ENCODE peak calls at places on chromosomes 1 and 21, in five cellular contexts. H is fibroblast of mammary gland, M is NB4, N is astrocyte of the cerebellum, V is suprapubic skin. J is an unnamed sample.

GRCh38 chr1:12629521-12629956 is 11.5 kb upstream of the DHRS3 start:
- DNase-seq in H (no peak), M (no peak), N (no peak), V (no peak), J (no peak)

GRCh38 chr1:36384542-36385409 is 948 bp downstream of the STK40 start:
- DNase-seq in H (peak), M (peak), N (no peak), V (peak), J (no peak)

GRCh38 chr1:196271212-196271947 is 336.9 kb downstream of the KCNT2 start:
- DNase-seq in H (no peak), M (no peak), N (no peak), V (no peak), J (no peak)

GRCh38 chr1:5878938-5879337 is 113.3 kb downstream of the NPHP4 start:
- DNase-seq in H (no peak), M (no peak), N (no peak), V (no peak), J (no peak)

GRCh38 chr1:167599839-167600581 is 30.0 kb upstream of the RCSD1 start:
- DNase-seq in H (peak), M (peak), N (peak), V (no peak), J (peak)

GRCh38 chr1:13703558-13704485 is 3.8 kb downstream of the PRDM2 start:
- DNase-seq in H (no peak), M (no peak), N (no peak), V (no peak), J (no peak)

GRCh38 chr1:54413732-54414131 is 7.5 kb upstream of the SSBP3 start:
- DNase-seq in H (no peak), M (no peak), N (no peak), V (no peak), J (no peak)

GRCh38 chr1:213989740-213990472 is 2.1 kb downstream of the PROX1 start:
- DNase-seq in H (no peak), M (no peak), N (no peak), V (no peak), J (no peak)

GRCh38 chr1:242147096-242147976 is 148.4 kb upstream of the MAP1LC3C start:
- DNase-seq in H (peak), M (peak), N (peak), V (no peak), J (peak)

GRCh38 chr1:29123871-29124365 is at the start of gene TMEM200B:
- DNase-seq in H (no peak), M (no peak), N (no peak), V (no peak), J (no peak)

GRCh38 chr1:14304381-14304865 is 294.1 kb upstream of the KAZN start:
- DNase-seq in H (peak), M (no peak), N (peak), V (no peak), J (no peak)

GRCh38 chr1:21126324-21126723 is 50.4 kb downstream of the EIF4G3 start:
- DNase-seq in H (no peak), M (no peak), N (no peak), V (no peak), J (no peak)

GRCh38 chr1:229642376-229642775 is 16.3 kb downstream of the URB2 start:
- DNase-seq in H (no peak), M (no peak), N (no peak), V (peak), J (no peak)

GRCh38 chr1:46401964-46402626 is 8.0 kb downstream of the FAAH start:
- DNase-seq in H (peak), M (peak), N (peak), V (no peak), J (peak)

GRCh38 chr1:178417858-178418257 is 78.9 kb downstream of the CLEC20A start:
- DNase-seq in H (peak), M (peak), N (peak), V (no peak), J (peak)

GRCh38 chr1:40256401-40257084 is 1.5 kb upstream of the ZMPSTE24 start:
- DNase-seq in H (no peak), M (no peak), N (no peak), V (no peak), J (no peak)

GRCh38 chr21:28496517-28496916 is 496.2 kb downstream of the LTN1 start:
- DNase-seq in H (no peak), M (no peak), N (no peak), V (no peak), J (no peak)

GRCh38 chr1:241672301-241672700 is 20.2 kb downstream of the WDR64 start:
- DNase-seq in H (no peak), M (no peak), N (no peak), V (no peak), J (no peak)

GRCh38 chr1:51303751-51304196 is 26.6 kb downstream of the TTC39A start:
- DNase-seq in H (no peak), M (no peak), N (no peak), V (no peak), J (peak)

GRCh38 chr1:68104155-68104554 is 53.7 kb upstream of the DIRAS3 start:
- DNase-seq in H (peak), M (no peak), N (peak), V (no peak), J (peak)

GRCh38 chr1:53483656-53484055 is 24.5 kb downstream of the DMRTB1 start:
- DNase-seq in H (no peak), M (no peak), N (no peak), V (no peak), J (no peak)

GRCh38 chr1:216626394-216627067 is 96.7 kb downstream of the ESRRG start:
- DNase-seq in H (no peak), M (no peak), N (no peak), V (no peak), J (no peak)

GRCh38 chr21:41837756-41838297 is 41.3 kb downstream of the PRDM15 start:
- DNase-seq in H (no peak), M (no peak), N (no peak), V (peak), J (no peak)

GRCh38 chr21:41836166-41837015 is 42.8 kb downstream of the PRDM15 start:
- DNase-seq in H (no peak), M (no peak), N (no peak), V (peak), J (no peak)

GRCh38 chr21:41834252-41834925 is 44.8 kb downstream of the PRDM15 start:
- DNase-seq in H (no peak), M (no peak), N (no peak), V (peak), J (no peak)

GRCh38 chr21:41834926-41835663 is 44.0 kb downstream of the PRDM15 start:
- DNase-seq in H (no peak), M (no peak), N (no peak), V (peak), J (no peak)

GRCh38 chr21:41835711-41836154 is 43.4 kb downstream of the PRDM15 start:
- DNase-seq in H (no peak), M (no peak), N (no peak), V (peak), J (no peak)
- H3K4me3 ChIP-seq in H (no peak), M (no peak), N (no peak), V (no peak), J (no peak)

GRCh38 chr1:99538618-99538956 is 107.3 kb upstream of the PALMD start:
- DNase-seq in H (no peak), M (no peak), N (no peak), V (no peak), J (no peak)

GRCh38 chr1:99533909-99534907 is 111.7 kb upstream of the PALMD start:
- DNase-seq in H (no peak), M (no peak), N (no peak), V (no peak), J (no peak)

GRCh38 chr1:99535470-99536164 is 110.3 kb upstream of the PALMD start:
- DNase-seq in H (peak), M (no peak), N (no peak), V (no peak), J (no peak)

GRCh38 chr1:99537886-99538617 is 107.9 kb upstream of the PALMD start:
- DNase-seq in H (no peak), M (peak), N (no peak), V (no peak), J (no peak)

GRCh38 chr1:99539131-99539530 is 106.8 kb upstream of the PALMD start:
- DNase-seq in H (no peak), M (no peak), N (no peak), V (no peak), J (no peak)
- H3K4me3 ChIP-seq in H (no peak), M (no peak), N (no peak), V (no peak), J (no peak)

GRCh38 chr1:221439734-221440436 is 302.0 kb downstream of the DUSP10 start:
- DNase-seq in H (peak), M (peak), N (peak), V (no peak), J (peak)
- H3K4me3 ChIP-seq in H (no peak), M (no peak), N (no peak), V (no peak), J (no peak)

GRCh38 chr1:170067253-170067819 is 7.2 kb downstream of the KIFAP3 start:
- DNase-seq in H (no peak), M (no peak), N (no peak), V (no peak), J (peak)
- H3K4me3 ChIP-seq in H (no peak), M (no peak), N (no peak), V (no peak), J (no peak)

GRCh38 chr1:11045428-11046269 is 1.4 kb downstream of the MASP2 start:
- DNase-seq in H (no peak), M (no peak), N (no peak), V (no peak), J (no peak)
- H3K4me3 ChIP-seq in H (no peak), M (no peak), N (no peak), V (no peak), J (no peak)

GRCh38 chr21:34703566-34703965 is 34.8 kb downstream of the CLIC6 start:
- DNase-seq in H (no peak), M (no peak), N (no peak), V (no peak), J (no peak)

GRCh38 chr21:34704119-34704518 is 35.3 kb downstream of the CLIC6 start:
- DNase-seq in H (peak), M (no peak), N (peak), V (no peak), J (no peak)

GRCh38 chr21:34706337-34706736 is 37.5 kb downstream of the CLIC6 start:
- DNase-seq in H (no peak), M (no peak), N (no peak), V (no peak), J (no peak)

GRCh38 chr21:34705032-34705431 is 36.2 kb downstream of the CLIC6 start:
- DNase-seq in H (peak), M (no peak), N (no peak), V (no peak), J (no peak)

DNA sequence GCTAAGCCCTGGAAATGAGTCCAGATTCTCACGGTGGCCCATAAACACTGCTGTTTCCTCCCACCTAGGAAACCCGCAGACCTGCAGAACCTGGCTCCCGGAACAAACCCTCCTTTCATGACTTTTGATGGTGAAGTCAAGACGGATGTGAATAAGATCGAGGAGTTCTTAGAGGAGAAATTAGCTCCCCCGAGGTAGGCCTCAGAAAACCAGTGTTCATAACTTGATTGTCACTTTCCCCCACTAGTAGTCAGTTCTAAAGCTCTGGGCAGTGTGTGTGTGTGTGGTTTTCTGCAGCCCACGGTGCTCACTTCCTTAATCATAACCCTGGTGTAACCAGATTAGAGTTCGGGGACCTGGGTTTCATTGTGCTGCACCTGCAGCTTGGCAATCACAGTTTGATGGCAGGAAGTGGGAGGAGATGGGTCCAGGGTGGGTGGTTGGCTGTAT is 39.1 kb downstream of the CLIC6 start:
- DNase-seq in H (no peak), M (peak), N (no peak), V (no peak), J (no peak)
- H3K4me3 ChIP-seq in H (no peak), M (no peak), N (no peak), V (no peak), J (no peak)

GRCh38 chr1:183910780-183911179 is 105.9 kb downstream of the RGL1 start:
- DNase-seq in H (peak), M (no peak), N (no peak), V (no peak), J (no peak)
- H3K4me3 ChIP-seq in H (no peak), M (no peak), N (no peak), V (no peak), J (no peak)

GRCh38 chr1:65911679-65912078 is 119.0 kb downstream of the PDE4B start:
- DNase-seq in H (no peak), M (no peak), N (no peak), V (no peak), J (no peak)
- H3K4me3 ChIP-seq in H (no peak), M (no peak), N (no peak), V (no peak), J (no peak)